ENCODE peak calls at places on chromosomes 4 and X, in five cellular contexts. One of them, this sample, is unnamed.

GRCh38 chrX:153412746-153413720 is 1.8 kb downstream of the ZFP92 start:
- DNase-seq in CD8-positive, alpha-beta T cell: no peak
- DNase-seq in AG10803: no peak
- DNase-seq in HFF-Myc: no peak
- DNase-seq in MCF 10A: no peak
- DNase-seq in this sample: no peak

GRCh38 chr4:119679251-119679650 is 50.6 kb upstream of the PDE5A start:
- DNase-seq in CD8-positive, alpha-beta T cell: no peak
- DNase-seq in AG10803: no peak
- DNase-seq in HFF-Myc: no peak
- DNase-seq in MCF 10A: no peak
- DNase-seq in this sample: no peak

GRCh38 chrX:77484045-77484444 is 36.9 kb downstream of the FGF16 start:
- DNase-seq in CD8-positive, alpha-beta T cell: no peak
- DNase-seq in AG10803: no peak
- DNase-seq in HFF-Myc: no peak
- DNase-seq in MCF 10A: no peak
- DNase-seq in this sample: no peak

GRCh38 chr4:161573836-161574235 is 590.0 kb downstream of the FSTL5 start:
- DNase-seq in CD8-positive, alpha-beta T cell: no peak
- DNase-seq in AG10803: no peak
- DNase-seq in HFF-Myc: no peak
- DNase-seq in MCF 10A: peak; percentile 9
- DNase-seq in this sample: no peak

GRCh38 chr4:157220026-157220881 is at the start of gene GRIA2:
- DNase-seq in CD8-positive, alpha-beta T cell: no peak
- DNase-seq in AG10803: peak; percentile 33
- DNase-seq in HFF-Myc: peak; percentile 19
- DNase-seq in MCF 10A: peak; percentile 6
- DNase-seq in this sample: no peak

GRCh38 chr4:57231781-57232180 is 121.6 kb upstream of the IGFBP7 start:
- DNase-seq in CD8-positive, alpha-beta T cell: no peak
- DNase-seq in AG10803: no peak
- DNase-seq in HFF-Myc: no peak
- DNase-seq in MCF 10A: no peak
- DNase-seq in this sample: no peak

GRCh38 chr4:25861951-25862410 is 807 bp downstream of the SEL1L3 start:
- DNase-seq in CD8-positive, alpha-beta T cell: peak; percentile 28
- DNase-seq in AG10803: peak; percentile 25
- DNase-seq in HFF-Myc: no peak
- DNase-seq in MCF 10A: peak; percentile 57
- DNase-seq in this sample: no peak

GRCh38 chr4:124409044-124409443 is 303.5 kb downstream of the ANKRD50 start:
- DNase-seq in CD8-positive, alpha-beta T cell: no peak
- DNase-seq in AG10803: peak; percentile 22
- DNase-seq in HFF-Myc: no peak
- DNase-seq in MCF 10A: no peak
- DNase-seq in this sample: no peak

GRCh38 chrX:39302838-39303237 is 501.6 kb downstream of the MID1IP1 start:
- DNase-seq in CD8-positive, alpha-beta T cell: no peak
- DNase-seq in AG10803: no peak
- DNase-seq in HFF-Myc: no peak
- DNase-seq in MCF 10A: no peak
- DNase-seq in this sample: no peak

GRCh38 chrX:22577181-22577580 is 304.5 kb downstream of the CBLL2 start:
- DNase-seq in CD8-positive, alpha-beta T cell: no peak
- DNase-seq in AG10803: peak; percentile 52
- DNase-seq in HFF-Myc: no peak
- DNase-seq in MCF 10A: peak; percentile 36
- DNase-seq in this sample: peak; percentile 12

GRCh38 chr4:88159137-88159725 is 792 bp upstream of the ABCG2 start:
- DNase-seq in CD8-positive, alpha-beta T cell: no peak
- DNase-seq in AG10803: no peak
- DNase-seq in HFF-Myc: no peak
- DNase-seq in MCF 10A: no peak
- DNase-seq in this sample: no peak

GRCh38 chrX:52261463-52262194 is 76.9 kb downstream of the MAGED4 start:
- DNase-seq in CD8-positive, alpha-beta T cell: peak; percentile 86
- DNase-seq in AG10803: peak; percentile 85
- DNase-seq in HFF-Myc: peak; percentile 36
- DNase-seq in MCF 10A: peak; percentile 87
- DNase-seq in this sample: peak; percentile 73

GRCh38 chr4:42398448-42399355 is 1.4 kb downstream of the SHISA3 start:
- DNase-seq in CD8-positive, alpha-beta T cell: no peak
- DNase-seq in AG10803: no peak
- DNase-seq in HFF-Myc: no peak
- DNase-seq in MCF 10A: no peak
- DNase-seq in this sample: no peak

GRCh38 chrX:119655125-119655524 is 37.8 kb downstream of the SEPTIN6 start:
- DNase-seq in CD8-positive, alpha-beta T cell: peak; percentile 27
- DNase-seq in AG10803: peak; percentile 62
- DNase-seq in HFF-Myc: peak; percentile 17
- DNase-seq in MCF 10A: peak; percentile 46
- DNase-seq in this sample: no peak

GRCh38 chr4:161696957-161697356 is 466.8 kb downstream of the FSTL5 start:
- DNase-seq in CD8-positive, alpha-beta T cell: no peak
- DNase-seq in AG10803: no peak
- DNase-seq in HFF-Myc: no peak
- DNase-seq in MCF 10A: no peak
- DNase-seq in this sample: no peak

GRCh38 chrX:125436855-125437254 is 117.2 kb downstream of the TEX13C start:
- DNase-seq in CD8-positive, alpha-beta T cell: no peak
- DNase-seq in AG10803: no peak
- DNase-seq in HFF-Myc: no peak
- DNase-seq in MCF 10A: peak; percentile 49
- DNase-seq in this sample: no peak

GRCh38 chrX:68881911-68882310 is 53.1 kb downstream of the EFNB1 start:
- DNase-seq in CD8-positive, alpha-beta T cell: no peak
- DNase-seq in AG10803: no peak
- DNase-seq in HFF-Myc: no peak
- DNase-seq in MCF 10A: no peak
- DNase-seq in this sample: no peak

GRCh38 chr4:102589743-102590142 is 88.6 kb downstream of the NFKB1 start:
- DNase-seq in CD8-positive, alpha-beta T cell: no peak
- DNase-seq in AG10803: no peak
- DNase-seq in HFF-Myc: no peak
- DNase-seq in MCF 10A: no peak
- DNase-seq in this sample: no peak

DNA sequence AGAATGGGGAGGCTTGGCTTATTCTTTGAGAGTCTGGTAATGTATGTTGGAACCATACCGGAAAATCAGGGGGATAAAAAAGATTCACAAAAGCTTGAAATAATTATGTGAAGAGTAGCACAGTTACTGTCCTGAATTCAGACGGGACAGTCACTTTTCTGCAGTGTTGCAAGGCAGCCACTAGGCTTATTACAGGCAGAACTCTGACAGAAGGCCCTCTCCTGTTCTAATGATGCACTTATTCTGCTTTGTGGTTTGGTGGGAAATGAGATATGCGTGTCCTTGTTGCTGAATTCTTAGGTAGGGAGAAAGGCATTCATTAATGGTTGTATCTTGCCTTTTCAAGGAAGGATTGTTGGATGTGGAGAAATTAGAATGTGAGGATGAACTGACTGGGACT is 37.2 kb downstream of the GUCY1B1 start:
- DNase-seq in CD8-positive, alpha-beta T cell: no peak
- DNase-seq in AG10803: peak; percentile 53
- DNase-seq in HFF-Myc: no peak
- DNase-seq in MCF 10A: peak; percentile 19
- DNase-seq in this sample: no peak
- TF ChIP-seq CTCF in CD8-positive, alpha-beta T cell: no peak
- TF ChIP-seq CTCF in AG10803: peak; percentile 59
- TF ChIP-seq CTCF in HFF-Myc: peak; percentile 47
- TF ChIP-seq CTCF in MCF 10A: no peak
- TF ChIP-seq CTCF in this sample: peak; percentile 24

DNA sequence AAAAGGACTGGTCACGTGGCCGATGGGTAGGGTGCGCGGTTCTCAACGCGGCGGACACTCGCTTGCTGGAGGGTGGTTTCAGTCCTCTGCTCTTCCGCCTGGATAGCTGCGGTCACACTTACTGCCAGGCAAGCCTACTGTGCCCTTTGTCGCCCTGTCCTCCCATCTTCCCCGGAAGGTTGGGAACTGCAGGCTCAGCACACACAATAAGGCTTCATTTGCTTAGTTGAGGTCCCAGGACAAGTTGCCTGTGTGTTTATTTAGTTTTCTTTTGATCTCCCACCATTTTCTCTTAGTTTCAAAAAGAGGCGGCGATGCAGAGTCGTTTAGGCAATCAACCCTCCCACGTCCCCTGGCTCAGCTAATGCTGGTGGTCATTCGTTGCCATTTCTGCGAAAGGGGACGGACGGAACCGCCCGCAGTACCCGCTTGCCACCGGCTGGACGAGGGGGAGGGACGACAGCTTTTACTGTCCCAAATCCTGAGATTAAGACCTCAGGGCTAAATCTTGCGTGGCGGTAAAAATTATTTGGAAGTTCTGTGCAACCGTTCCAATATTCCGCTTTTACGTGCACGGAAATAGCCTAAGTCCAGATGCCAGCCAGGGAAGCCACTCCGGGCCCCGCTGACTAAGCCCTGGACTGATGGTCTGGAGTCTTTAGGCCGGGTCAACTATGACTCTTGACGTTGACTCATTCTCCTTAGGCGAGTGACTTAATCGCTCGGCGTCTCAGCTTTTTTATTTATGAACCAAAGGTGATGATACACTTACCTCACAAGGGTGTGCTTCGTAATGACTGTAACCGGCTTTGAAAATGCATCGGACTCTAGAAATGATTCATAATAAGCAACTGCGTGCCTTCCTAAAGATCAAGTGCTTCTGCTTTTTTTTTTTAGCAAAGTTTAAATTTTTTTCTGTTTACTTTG is 671 bp upstream of the EIF4E start:
- DNase-seq in CD8-positive, alpha-beta T cell: peak; percentile 33
- DNase-seq in AG10803: peak; percentile 90
- DNase-seq in HFF-Myc: peak; percentile 84
- DNase-seq in MCF 10A: peak; percentile 97
- DNase-seq in this sample: peak; percentile 65
- TF ChIP-seq CTCF in CD8-positive, alpha-beta T cell: no peak
- TF ChIP-seq CTCF in AG10803: peak; percentile 6
- TF ChIP-seq CTCF in HFF-Myc: no peak
- TF ChIP-seq CTCF in MCF 10A: no peak
- TF ChIP-seq CTCF in this sample: no peak

DNA sequence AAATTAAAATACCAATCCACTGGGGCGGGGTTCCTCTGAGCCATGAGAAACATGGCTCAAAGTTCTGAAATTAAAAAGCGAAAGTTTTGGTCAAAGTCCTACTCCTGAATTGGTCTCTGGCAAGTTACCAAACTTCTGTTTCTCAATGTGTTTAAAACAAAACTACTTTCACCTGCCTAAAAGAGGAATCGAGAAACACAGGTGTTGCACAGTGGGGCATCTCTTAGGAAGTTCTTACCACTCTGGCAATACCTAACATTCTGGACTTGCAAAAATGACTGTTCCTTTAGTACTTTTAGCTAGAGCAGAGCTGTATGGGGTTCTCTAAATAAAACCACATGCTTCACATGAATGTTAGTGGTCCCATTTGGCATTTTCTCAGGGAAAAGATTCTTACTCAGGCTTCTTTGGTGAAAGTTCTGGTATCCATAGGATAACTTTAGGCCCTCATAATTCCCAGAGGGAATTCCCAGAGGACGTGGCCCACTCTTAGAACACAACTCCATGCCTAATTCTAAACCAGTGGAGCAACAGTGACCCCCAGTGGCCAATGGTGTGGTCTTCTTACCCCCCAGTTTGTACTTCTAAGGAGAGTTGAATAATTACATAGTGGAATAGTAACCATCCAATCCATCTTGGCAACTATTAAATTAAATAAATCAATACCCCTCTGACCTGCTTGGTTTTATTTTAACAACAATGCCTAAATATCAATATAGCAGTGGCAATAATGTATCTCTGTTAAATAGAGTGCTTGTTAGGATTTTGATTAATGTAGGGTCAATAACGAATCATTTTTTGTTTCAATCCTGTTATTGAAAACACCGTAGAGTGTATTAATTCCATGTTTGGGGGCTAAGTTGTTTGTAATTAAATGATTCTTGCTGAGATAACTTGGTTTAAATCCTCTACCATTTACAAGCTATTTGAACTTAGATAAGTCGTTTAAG is 21.9 kb downstream of the BMP3 start:
- DNase-seq in CD8-positive, alpha-beta T cell: peak; percentile 48
- DNase-seq in AG10803: peak; percentile 50
- DNase-seq in HFF-Myc: peak; percentile 32
- DNase-seq in MCF 10A: peak; percentile 79
- DNase-seq in this sample: no peak
- TF ChIP-seq CTCF in CD8-positive, alpha-beta T cell: peak; percentile 45
- TF ChIP-seq CTCF in AG10803: peak; percentile 83
- TF ChIP-seq CTCF in HFF-Myc: peak; percentile 72
- TF ChIP-seq CTCF in MCF 10A: peak; percentile 59
- TF ChIP-seq CTCF in this sample: peak; percentile 82

GRCh38 chr4:10781805-10782204 is 97.2 kb upstream of the CLNK start:
- DNase-seq in CD8-positive, alpha-beta T cell: no peak
- DNase-seq in AG10803: no peak
- DNase-seq in HFF-Myc: no peak
- DNase-seq in MCF 10A: no peak
- DNase-seq in this sample: no peak

GRCh38 chr4:10783351-10783750 is 98.8 kb upstream of the CLNK start:
- DNase-seq in CD8-positive, alpha-beta T cell: no peak
- DNase-seq in AG10803: peak; percentile 66
- DNase-seq in HFF-Myc: peak; percentile 10
- DNase-seq in MCF 10A: peak; percentile 18
- DNase-seq in this sample: no peak

GRCh38 chr4:10787365-10787764 is 102.8 kb upstream of the CLNK start:
- DNase-seq in CD8-positive, alpha-beta T cell: no peak
- DNase-seq in AG10803: no peak
- DNase-seq in HFF-Myc: no peak
- DNase-seq in MCF 10A: no peak
- DNase-seq in this sample: no peak
- TF ChIP-seq CTCF in CD8-positive, alpha-beta T cell: peak; percentile 19
- TF ChIP-seq CTCF in AG10803: no peak
- TF ChIP-seq CTCF in HFF-Myc: no peak
- TF ChIP-seq CTCF in MCF 10A: no peak
- TF ChIP-seq CTCF in this sample: no peak

GRCh38 chr4:189912170-189912569 is 28.5 kb upstream of the FRG1 start:
- DNase-seq in CD8-positive, alpha-beta T cell: no peak
- DNase-seq in AG10803: no peak
- DNase-seq in HFF-Myc: no peak
- DNase-seq in MCF 10A: no peak
- DNase-seq in this sample: no peak
- TF ChIP-seq CTCF in CD8-positive, alpha-beta T cell: peak; percentile 22
- TF ChIP-seq CTCF in AG10803: peak; percentile 56
- TF ChIP-seq CTCF in HFF-Myc: peak; percentile 55
- TF ChIP-seq CTCF in MCF 10A: peak; percentile 26
- TF ChIP-seq CTCF in this sample: peak; percentile 36

This sample was measured in AG09319.